ENCODE peak calls at places on chromosomes 1 and 21, in four cellular contexts. One of them, this sample, is unnamed. For H3K9me3, the result is how much of the 10 kb centered on the place peaks cover.

GRCh38 chr1:5940723-5941407 is 51.4 kb downstream of the NPHP4 start:
- DNase-seq in H1: no peak
- DNase-seq in HepG2: no peak
- DNase-seq in GM12878: no peak
- DNase-seq in this sample: no peak

GRCh38 chr1:86823821-86824500 is 90.0 kb downstream of the SELENOF start:
- DNase-seq in HepG2: peak
- DNase-seq in GM12878: no peak
- DNase-seq in H1: no peak
- DNase-seq in this sample: no peak

GRCh38 chr1:110607663-110608230 is 1.6 kb upstream of the KCNA2 start:
- DNase-seq in GM12878: no peak
- DNase-seq in H1: no peak
- DNase-seq in HepG2: no peak
- DNase-seq in this sample: no peak

GRCh38 chr21:35329940-35330670 is 281.0 kb upstream of the RUNX1 start:
- DNase-seq in H1: no peak
- DNase-seq in GM12878: no peak
- DNase-seq in HepG2: no peak
- DNase-seq in this sample: no peak

GRCh38 chr1:51945591-51945990 is 44.9 kb downstream of the RAB3B start:
- DNase-seq in GM12878: no peak
- DNase-seq in H1: no peak
- DNase-seq in HepG2: no peak
- DNase-seq in this sample: no peak

GRCh38 chr21:33278736-33279135 is 12.6 kb downstream of the IL10RB start:
- DNase-seq in HepG2: no peak
- DNase-seq in H1: no peak
- DNase-seq in GM12878: no peak
- DNase-seq in this sample: no peak

GRCh38 chr1:15749399-15750291 is 7.3 kb downstream of the TMEM82 start:
- DNase-seq in H1: no peak
- DNase-seq in GM12878: no peak
- DNase-seq in HepG2: no peak
- DNase-seq in this sample: no peak

GRCh38 chr1:54275349-54275748 is 75.4 kb downstream of the MRPL37 start:
- DNase-seq in GM12878: no peak
- DNase-seq in H1: no peak
- DNase-seq in HepG2: no peak
- DNase-seq in this sample: no peak

GRCh38 chr1:150268706-150269403 is at the start of gene APH1A:
- DNase-seq in GM12878: peak
- DNase-seq in H1: peak
- DNase-seq in HepG2: peak
- DNase-seq in this sample: peak

GRCh38 chr1:40651138-40651857 is 14.2 kb downstream of the RIMS3 start:
- DNase-seq in HepG2: no peak
- DNase-seq in GM12878: no peak
- DNase-seq in H1: no peak
- DNase-seq in this sample: no peak

GRCh38 chr21:29656504-29657227 is 283.1 kb downstream of the GRIK1 start:
- DNase-seq in H1: no peak
- DNase-seq in GM12878: no peak
- DNase-seq in HepG2: no peak
- DNase-seq in this sample: peak

GRCh38 chr1:111197598-111198289 is 2.7 kb downstream of the DENND2D start:
- DNase-seq in H1: peak
- DNase-seq in GM12878: no peak
- DNase-seq in HepG2: no peak
- DNase-seq in this sample: peak

DNA sequence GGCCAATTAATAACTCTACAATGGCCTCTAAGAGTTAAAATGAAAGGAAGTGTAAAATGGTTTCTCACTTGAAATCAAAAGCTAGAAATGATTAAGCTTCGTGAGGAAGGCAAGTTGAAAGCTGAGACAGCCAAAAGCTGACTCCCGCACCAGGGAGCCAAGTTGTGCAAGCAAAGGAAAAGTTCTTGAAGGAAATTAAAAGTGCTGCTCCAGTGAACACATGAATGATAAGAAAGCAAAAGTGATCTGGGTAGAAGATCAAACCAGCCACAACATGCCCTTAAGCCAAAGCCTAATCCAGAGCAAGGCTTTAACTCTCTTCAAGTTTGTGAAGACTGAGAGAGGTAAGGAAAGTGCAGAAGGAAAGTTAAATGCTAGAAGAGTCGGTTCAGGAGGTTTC is 22.7 kb downstream of the CYYR1 start:
- DNase-seq in H1: no peak
- DNase-seq in GM12878: no peak
- DNase-seq in HepG2: no peak
- DNase-seq in this sample: no peak
- TF ChIP-seq CREB1 in H1: no peak
- TF ChIP-seq CREB1 in GM12878: no peak
- TF ChIP-seq CREB1 in HepG2: no peak
- TF ChIP-seq CREB1 in this sample: no peak

DNA sequence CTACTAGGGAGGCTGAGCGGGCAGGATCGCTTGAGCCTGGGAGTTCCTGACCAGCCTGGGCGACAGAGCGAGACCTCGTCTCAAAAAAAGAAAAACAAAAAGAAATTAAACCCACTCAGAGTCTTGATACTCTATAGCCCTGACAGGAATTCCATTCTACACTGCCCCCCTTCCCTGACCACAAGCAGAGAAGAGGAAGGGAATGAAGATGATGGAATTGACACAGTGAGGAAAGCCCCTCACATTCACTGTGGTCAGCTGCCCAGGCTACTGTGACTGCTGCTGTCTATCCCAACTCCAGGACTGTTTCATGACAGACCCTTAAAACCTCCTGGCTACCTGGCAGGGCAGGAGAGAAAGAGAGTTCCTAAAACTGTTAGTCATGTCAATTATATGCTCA is 12.1 kb downstream of the LIN9 start:
- DNase-seq in GM12878: no peak
- DNase-seq in HepG2: no peak
- DNase-seq in H1: no peak
- DNase-seq in this sample: no peak
- H3K9me3 ChIP-seq in GM12878: under half
- H3K9me3 ChIP-seq in HepG2: under half
- H3K9me3 ChIP-seq in H1: under half
- H3K9me3 ChIP-seq in this sample: under half

GRCh38 chr1:117659565-117660264 is 53.9 kb downstream of the TENT5C start:
- DNase-seq in H1: no peak
- DNase-seq in HepG2: no peak
- DNase-seq in GM12878: no peak
- DNase-seq in this sample: peak
- TF ChIP-seq CHD2 in H1: no peak
- TF ChIP-seq CHD2 in HepG2: no peak
- TF ChIP-seq CHD2 in GM12878: no peak
- TF ChIP-seq CHD2 in this sample: no peak

DNA sequence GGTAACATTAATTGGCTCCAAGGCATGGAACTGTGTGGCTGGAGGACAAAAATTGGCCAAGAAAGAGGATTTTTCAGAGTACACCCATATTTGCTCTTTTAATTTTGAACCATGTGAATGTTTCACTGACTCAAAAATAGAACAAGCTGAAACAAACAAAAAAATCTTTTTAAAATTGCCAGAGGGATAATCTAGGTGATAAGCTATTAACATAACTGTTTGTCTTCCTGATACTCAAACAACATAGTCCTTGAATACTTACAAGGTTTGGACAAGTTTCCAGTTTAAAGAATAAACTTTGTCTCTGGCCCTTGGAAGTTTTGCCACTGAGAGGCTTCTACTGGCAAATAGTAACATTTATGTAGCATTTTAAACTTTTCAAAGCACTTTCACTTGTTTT is 30.0 kb upstream of the PIGC start:
- DNase-seq in GM12878: no peak
- DNase-seq in HepG2: no peak
- DNase-seq in H1: no peak
- DNase-seq in this sample: no peak
- TF ChIP-seq CREB1 in GM12878: no peak
- TF ChIP-seq CREB1 in HepG2: no peak
- TF ChIP-seq CREB1 in H1: no peak
- TF ChIP-seq CREB1 in this sample: no peak

DNA sequence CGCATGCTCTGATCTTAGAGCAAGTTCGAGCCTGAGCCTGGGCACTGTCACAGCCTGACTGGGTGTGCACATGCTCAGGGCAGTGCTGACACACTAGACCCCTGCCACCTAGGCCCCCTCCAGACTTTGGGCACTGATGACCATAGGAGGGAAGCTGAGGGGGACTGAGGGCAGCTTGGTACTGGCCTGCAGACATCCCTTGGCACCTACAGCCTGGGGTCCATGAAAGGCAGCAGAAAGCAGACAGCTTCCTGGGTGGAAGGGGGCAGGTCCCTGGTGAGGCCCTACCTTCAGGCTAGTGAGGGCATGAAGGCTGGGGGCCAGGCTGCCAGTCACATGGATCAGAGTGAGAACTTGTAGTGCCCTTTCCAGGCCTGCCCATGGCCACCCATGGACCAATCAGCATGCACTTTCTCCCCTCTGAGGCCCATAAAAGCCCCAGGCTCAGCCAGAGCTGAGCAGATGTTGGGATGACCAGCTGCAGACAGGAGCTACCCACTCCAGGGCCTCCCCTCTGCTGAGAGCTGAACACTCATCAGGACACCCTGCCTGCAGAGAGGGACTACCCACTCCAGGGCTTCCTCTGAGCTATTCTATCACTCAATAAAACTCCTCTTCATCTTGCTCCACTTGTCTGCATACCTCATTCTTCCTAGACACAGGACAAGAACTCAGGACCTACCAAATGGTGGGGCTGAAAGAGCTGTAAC is 680.8 kb downstream of the MATN1 start:
- DNase-seq in H1: no peak
- DNase-seq in GM12878: no peak
- DNase-seq in HepG2: no peak
- DNase-seq in this sample: no peak
- H3K9me3 ChIP-seq in H1: under half
- H3K9me3 ChIP-seq in GM12878: under half
- H3K9me3 ChIP-seq in HepG2: under half
- H3K9me3 ChIP-seq in this sample: under half

DNA sequence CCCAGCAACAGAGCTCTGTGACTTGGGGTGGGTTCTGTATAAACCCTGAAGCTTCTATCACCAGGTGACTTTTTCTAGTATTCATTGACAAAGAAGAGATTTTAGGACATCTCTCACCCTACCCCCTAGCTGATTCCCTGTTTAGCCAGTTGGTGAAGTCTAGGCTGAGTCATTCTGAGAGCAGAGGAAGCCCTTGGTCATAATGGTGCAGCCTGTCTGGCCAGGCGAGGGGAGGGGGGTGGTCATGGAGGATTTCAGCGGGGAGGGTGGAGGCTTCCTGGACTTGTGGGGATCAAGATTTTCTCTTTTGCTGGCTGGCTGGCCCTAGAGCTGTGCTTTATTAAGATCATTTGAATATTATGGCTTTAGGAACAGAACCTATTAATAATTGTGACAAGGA is 262.6 kb downstream of the CAMTA1 start:
- DNase-seq in HepG2: no peak
- DNase-seq in H1: no peak
- DNase-seq in GM12878: no peak
- DNase-seq in this sample: no peak
- TF ChIP-seq CHD2 in HepG2: no peak
- TF ChIP-seq CHD2 in H1: no peak
- TF ChIP-seq CHD2 in GM12878: no peak
- TF ChIP-seq CHD2 in this sample: no peak

DNA sequence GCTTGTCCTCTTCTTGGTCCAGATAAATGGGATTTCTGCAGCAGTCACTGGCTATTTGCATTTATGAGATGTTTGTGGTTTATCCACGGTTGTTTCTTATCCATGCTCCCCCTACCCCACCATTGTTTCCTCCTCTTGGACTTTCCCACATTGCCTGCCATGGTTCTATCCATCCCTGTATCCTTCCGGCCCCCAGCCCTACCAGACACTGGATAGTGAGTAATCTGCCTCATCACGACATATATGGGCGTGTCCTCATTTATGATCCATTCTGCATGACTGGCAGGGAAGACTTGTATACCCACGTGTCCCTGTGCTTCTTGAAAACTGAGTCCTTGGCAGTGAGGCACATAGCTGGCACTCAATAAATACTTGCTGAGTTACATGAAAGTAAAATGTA is 40.1 kb downstream of the CACNA1S start:
- DNase-seq in HepG2: no peak
- DNase-seq in GM12878: no peak
- DNase-seq in H1: no peak
- DNase-seq in this sample: no peak
- TF ChIP-seq CREB1 in HepG2: no peak
- TF ChIP-seq CREB1 in GM12878: no peak
- TF ChIP-seq CREB1 in H1: no peak
- TF ChIP-seq CREB1 in this sample: no peak

GRCh38 chr1:115401676-115402075 is 63.6 kb upstream of the NGF start:
- DNase-seq in H1: no peak
- DNase-seq in GM12878: no peak
- DNase-seq in HepG2: no peak
- DNase-seq in this sample: no peak

GRCh38 chr1:115402753-115403184 is 64.7 kb upstream of the NGF start:
- DNase-seq in GM12878: no peak
- DNase-seq in H1: no peak
- DNase-seq in HepG2: no peak
- DNase-seq in this sample: no peak

GRCh38 chr1:115400891-115401290 is 62.8 kb upstream of the NGF start:
- DNase-seq in HepG2: no peak
- DNase-seq in H1: no peak
- DNase-seq in GM12878: no peak
- DNase-seq in this sample: no peak

GRCh38 chr1:115408489-115409002 is 70.5 kb upstream of the NGF start:
- DNase-seq in H1: no peak
- DNase-seq in HepG2: no peak
- DNase-seq in GM12878: no peak
- DNase-seq in this sample: no peak

DNA sequence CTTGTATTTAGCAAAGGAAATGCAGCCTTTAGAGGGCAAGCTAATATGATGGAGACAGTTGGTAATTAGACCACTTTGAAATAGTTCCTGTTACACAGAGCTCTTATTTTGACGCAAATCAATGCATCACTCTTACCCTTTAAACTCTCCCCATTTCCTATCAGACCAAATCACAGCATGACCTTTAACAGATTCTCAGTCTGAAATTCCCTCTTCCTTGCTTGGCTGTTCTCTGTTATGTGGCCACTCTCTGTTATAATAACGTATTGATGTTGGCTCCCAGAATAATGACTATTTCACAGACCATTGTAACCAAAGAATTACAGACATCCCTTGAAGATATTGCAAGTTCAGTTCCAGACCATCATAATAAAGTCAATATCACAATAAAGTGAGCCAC is 66.9 kb upstream of the NGF start:
- DNase-seq in H1: no peak
- DNase-seq in HepG2: no peak
- DNase-seq in GM12878: no peak
- DNase-seq in this sample: no peak
- H3K9me3 ChIP-seq in H1: under half
- H3K9me3 ChIP-seq in HepG2: under half
- H3K9me3 ChIP-seq in GM12878: under half
- H3K9me3 ChIP-seq in this sample: under half

GRCh38 chr1:107936498-107937481 is 28.2 kb downstream of the VAV3 start:
- DNase-seq in GM12878: no peak
- DNase-seq in HepG2: no peak
- DNase-seq in H1: peak
- DNase-seq in this sample: no peak
- TF ChIP-seq CHD2 in GM12878: no peak
- TF ChIP-seq CHD2 in HepG2: no peak
- TF ChIP-seq CHD2 in H1: no peak
- TF ChIP-seq CHD2 in this sample: no peak